ENCODE peak calls at places on chromosomes 11 and 22, in five cellular contexts. G is mesothelial cell of epicardium, R is cardiac fibroblast, U is RWPE1, F is neural progenitor cell. O is an unnamed sample.

GRCh38 chr11:65504671-65505433 is 6.0 kb downstream of the MALAT1 start:
- DNase-seq in G (no peak), R (peak), U (no peak), F (no peak), O (no peak)

GRCh38 chr11:15672822-15673221 is 558.1 kb downstream of the INSC start:
- DNase-seq in G (no peak), F (no peak), U (no peak), R (peak), O (no peak)

GRCh38 chr11:117809236-117810055 is 12.4 kb upstream of the DSCAML1 start:
- DNase-seq in F (peak), R (peak), U (peak), G (peak), O (no peak)

GRCh38 chr11:44946268-44946667 is 4.4 kb downstream of the TP53I11 start:
- DNase-seq in U (no peak), F (no peak), R (peak), G (no peak), O (no peak)

GRCh38 chr22:30326704-30327362 is at the start of gene TBC1D10A:
- DNase-seq in U (peak), F (peak), R (peak), G (peak), O (no peak)

GRCh38 chr11:69559181-69559580 is 77.7 kb downstream of the LINC01488 start:
- DNase-seq in U (no peak), F (no peak), R (no peak), G (no peak), O (no peak)

GRCh38 chr22:23404689-23405365 is 175.3 kb downstream of the IGLL1 start:
- DNase-seq in R (peak), G (no peak), F (peak), U (no peak), O (no peak)

GRCh38 chr11:110490886-110491285 is 61.1 kb downstream of the FDX1 start:
- DNase-seq in R (peak), F (no peak), G (no peak), U (peak), O (peak)

GRCh38 chr11:66665369-66665768 is 12.3 kb downstream of the RBM4B start:
- DNase-seq in G (no peak), F (no peak), R (no peak), U (no peak), O (no peak)

GRCh38 chr11:108873938-108874337 is 209.1 kb downstream of the DDX10 start:
- DNase-seq in G (no peak), F (no peak), U (no peak), R (no peak), O (no peak)

GRCh38 chr22:43208703-43209522 is 22.0 kb upstream of the TTLL12 start:
- DNase-seq in G (no peak), R (no peak), F (no peak), U (no peak), O (no peak)

GRCh38 chr22:21816472-21816786 is 51.0 kb downstream of the MAPK1 start:
- DNase-seq in F (no peak), U (no peak), R (no peak), G (no peak), O (no peak)

GRCh38 chr11:62671604-62672528 is at the start of the genes LBHD1 and UQCC3:
- DNase-seq in R (peak), G (peak), U (peak), F (peak), O (no peak)

GRCh38 chr11:94077568-94078293 is 50.9 kb upstream of the PANX1 start:
- DNase-seq in R (peak), U (no peak), G (no peak), F (no peak), O (no peak)

GRCh38 chr22:24500251-24500820 is 5.2 kb downstream of the UPB1 start:
- DNase-seq in G (no peak), R (no peak), U (peak), F (peak), O (no peak)

GRCh38 chr11:8267831-8268529 is 4.3 kb upstream of the LMO1 start:
- DNase-seq in F (peak), U (no peak), R (no peak), G (peak), O (no peak)

GRCh38 chr11:117950320-117950719 is 21.1 kb upstream of the TMPRSS13 start:
- DNase-seq in F (no peak), U (no peak), G (no peak), R (no peak), O (no peak)

GRCh38 chr11:17743026-17743807 is 8.6 kb downstream of the KCNC1 start:
- DNase-seq in U (no peak), R (no peak), F (no peak), G (no peak), O (no peak)

GRCh38 chr11:71212871-71213559 is 39.4 kb downstream of the SHANK2 start:
- DNase-seq in U (no peak), R (peak), G (no peak), F (no peak), O (no peak)

GRCh38 chr22:17119481-17120202 is 1.5 kb downstream of the TMEM121B start:
- DNase-seq in U (no peak), R (peak), F (peak), G (no peak), O (no peak)
- TF ChIP-seq CTCF in U (no peak), R (peak), F (peak), G (no peak), O (peak)

GRCh38 chr11:19951558-19952083 is 208.7 kb downstream of the DBX1 start:
- DNase-seq in U (peak), F (peak), G (no peak), R (peak), O (no peak)
- TF ChIP-seq CTCF in U (peak), F (peak), G (peak), R (peak), O (peak)

GRCh38 chr11:103659138-103659734 is 377.2 kb upstream of the DDI1 start:
- DNase-seq in R (no peak), U (peak), G (no peak), F (peak), O (no peak)
- TF ChIP-seq CTCF in R (peak), U (no peak), G (peak), F (peak), O (peak)

GRCh38 chr22:37892566-37893338 is 13.3 kb upstream of the MICALL1 start:
- DNase-seq in G (no peak), R (peak), U (no peak), F (no peak), O (no peak)
- TF ChIP-seq CTCF in G (no peak), R (no peak), U (no peak), F (no peak), O (no peak)

GRCh38 chr11:96391698-96392307 is 2.0 kb downstream of the JRKL start:
- DNase-seq in R (no peak), U (no peak), G (no peak), F (no peak), O (no peak)
- TF ChIP-seq CTCF in R (peak), U (no peak), G (no peak), F (no peak), O (no peak)

O was measured in epithelial cell of proximal tubule.